ENCODE peak calls at places on chromosomes 11 and 22, in four cellular contexts. One of them, this sample, is unnamed.

GRCh38 chr22:37711490-37711889 is 14.6 kb downstream of the TRIOBP start:
- DNase-seq in HEK293T: no peak
- DNase-seq in HepG2: no peak
- DNase-seq in GM12878: no peak
- DNase-seq in this sample: no peak

GRCh38 chr11:12006552-12007229 is 1.7 kb downstream of the DKK3 start:
- DNase-seq in HEK293T: no peak
- DNase-seq in HepG2: no peak
- DNase-seq in GM12878: no peak
- DNase-seq in this sample: no peak

GRCh38 chr11:8773125-8773524 is 90.5 kb downstream of the RPL27A start:
- DNase-seq in HEK293T: no peak
- DNase-seq in HepG2: no peak
- DNase-seq in GM12878: no peak
- DNase-seq in this sample: no peak

GRCh38 chr11:64357904-64358535 is 942 bp upstream of the RPS6KA4 start:
- DNase-seq in HEK293T: no peak
- DNase-seq in HepG2: peak; percentile 20
- DNase-seq in GM12878: no peak
- DNase-seq in this sample: peak; percentile 69

GRCh38 chr11:1534171-1534570 is 37.9 kb downstream of the DUSP8 start:
- DNase-seq in HEK293T: no peak
- DNase-seq in HepG2: no peak
- DNase-seq in GM12878: no peak
- DNase-seq in this sample: no peak

GRCh38 chr11:64619811-64620285 is 28.8 kb downstream of the SLC22A12 start:
- DNase-seq in HEK293T: peak; percentile 33
- DNase-seq in HepG2: peak; percentile 41
- DNase-seq in GM12878: no peak
- DNase-seq in this sample: peak; percentile 63

GRCh38 chr22:39244073-39244495 is 698 bp downstream of the PDGFB start:
- DNase-seq in HEK293T: no peak
- DNase-seq in HepG2: no peak
- DNase-seq in GM12878: no peak
- DNase-seq in this sample: no peak

GRCh38 chr11:92739020-92739419 is 230.4 kb upstream of the MTNR1B start:
- DNase-seq in HEK293T: no peak
- DNase-seq in HepG2: no peak
- DNase-seq in GM12878: no peak
- DNase-seq in this sample: no peak

GRCh38 chr11:434496-434895 is 7.3 kb downstream of the ANO9 start:
- DNase-seq in HEK293T: no peak
- DNase-seq in HepG2: no peak
- DNase-seq in GM12878: no peak
- DNase-seq in this sample: no peak

GRCh38 chr22:50184004-50184461 is 1.7 kb upstream of the TRABD start:
- DNase-seq in HEK293T: no peak
- DNase-seq in HepG2: peak; percentile 55
- DNase-seq in GM12878: no peak
- DNase-seq in this sample: no peak

GRCh38 chr11:122983438-122984185 is 2.0 kb upstream of the BSX start:
- DNase-seq in HEK293T: no peak
- DNase-seq in HepG2: no peak
- DNase-seq in GM12878: no peak
- DNase-seq in this sample: no peak

DNA sequence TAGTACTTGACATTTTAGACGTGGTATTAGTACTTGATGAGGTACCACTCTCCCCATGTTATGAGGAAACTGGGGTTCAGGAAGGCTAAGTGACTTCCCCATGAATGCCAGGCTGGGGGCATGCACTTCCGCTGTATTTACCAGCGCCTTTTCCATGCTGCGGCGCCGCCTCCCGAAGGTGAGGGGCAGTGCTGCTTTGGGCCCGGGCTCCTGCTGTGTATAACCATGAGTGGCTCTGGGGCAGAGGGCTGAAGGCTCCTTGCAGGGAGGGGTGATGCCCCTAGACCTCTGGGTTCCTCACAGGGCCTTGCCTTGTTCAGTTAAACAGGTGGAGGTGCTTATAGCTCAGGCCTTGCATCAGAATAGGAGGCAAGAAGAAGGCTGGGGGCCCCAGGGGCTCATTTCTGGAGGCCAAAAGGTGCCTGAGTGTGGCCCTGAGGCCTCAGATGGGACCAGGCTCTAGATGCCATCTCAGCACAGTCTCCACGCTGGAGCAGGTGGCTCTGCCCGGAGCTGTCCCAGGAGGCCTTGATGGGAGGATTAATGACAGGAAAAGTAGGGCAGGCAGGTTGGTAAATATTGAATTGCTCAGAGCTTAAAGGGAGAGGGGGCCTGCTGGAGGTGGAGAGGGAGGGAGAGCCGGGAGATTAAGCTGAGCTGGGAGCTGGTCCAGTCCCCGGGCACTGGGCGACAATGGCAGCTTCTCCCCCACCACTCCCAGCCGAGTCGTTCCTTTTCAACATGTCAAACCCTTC is 129.6 kb downstream of the CEP164 start:
- DNase-seq in HEK293T: no peak
- DNase-seq in HepG2: no peak
- DNase-seq in GM12878: no peak
- DNase-seq in this sample: no peak
- TF ChIP-seq TARDBP in HEK293T: no peak
- TF ChIP-seq TARDBP in HepG2: no peak
- TF ChIP-seq TARDBP in GM12878: no peak
- TF ChIP-seq TARDBP in this sample: no peak

DNA sequence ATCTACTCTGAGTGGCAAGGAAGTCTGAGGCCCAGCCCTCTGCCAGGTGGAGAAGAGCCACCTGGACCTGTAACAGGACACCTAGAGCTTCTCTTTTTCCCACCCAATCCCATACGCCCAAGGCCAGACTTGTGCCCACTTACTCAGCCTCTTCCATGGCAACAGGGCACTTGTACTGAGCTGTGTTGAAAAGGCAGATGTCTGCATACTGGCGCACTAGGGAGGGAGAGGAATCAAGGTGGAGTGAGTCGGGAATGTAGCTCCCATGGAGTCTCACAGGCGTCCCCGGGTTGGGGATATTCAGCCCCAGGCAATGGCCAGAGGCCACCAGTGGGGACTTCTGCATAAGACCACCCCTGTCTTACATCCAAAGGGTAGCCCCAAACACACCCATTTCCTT is 36.1 kb downstream of the TPBGL start:
- DNase-seq in HEK293T: no peak
- DNase-seq in HepG2: no peak
- DNase-seq in GM12878: no peak
- DNase-seq in this sample: no peak
- TF ChIP-seq TARDBP in HEK293T: no peak
- TF ChIP-seq TARDBP in HepG2: no peak
- TF ChIP-seq TARDBP in GM12878: no peak
- TF ChIP-seq TARDBP in this sample: no peak

DNA sequence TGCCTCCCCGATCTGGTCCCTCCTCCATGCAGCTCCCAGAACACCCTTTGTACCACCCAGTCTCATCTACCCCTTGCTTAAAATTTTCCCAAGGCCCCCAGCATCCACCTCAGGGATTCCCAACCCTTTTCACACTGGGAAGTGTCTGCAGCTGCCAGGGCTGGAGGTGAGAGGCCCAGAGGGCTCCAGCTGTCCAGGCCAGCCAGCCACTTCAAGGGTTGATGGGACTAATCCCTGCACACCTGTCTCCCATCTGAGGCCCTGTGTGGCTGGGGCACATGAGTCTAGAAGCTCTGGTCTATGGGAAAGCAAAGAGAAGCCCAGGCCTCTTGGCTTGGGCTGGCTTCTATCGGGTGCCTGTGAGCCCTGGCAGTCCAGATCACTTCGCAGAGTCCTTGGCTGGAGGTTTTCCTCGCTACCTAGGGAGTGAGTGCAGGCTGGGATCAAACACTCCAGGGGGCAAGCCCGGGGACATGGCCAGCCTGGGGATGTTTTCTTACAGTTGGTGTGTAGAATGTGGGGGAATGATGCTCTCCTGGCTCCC is 41.1 kb upstream of the TPBGL start:
- DNase-seq in HEK293T: no peak
- DNase-seq in HepG2: no peak
- DNase-seq in GM12878: no peak
- DNase-seq in this sample: no peak
- TF ChIP-seq TARDBP in HEK293T: no peak
- TF ChIP-seq TARDBP in HepG2: no peak
- TF ChIP-seq TARDBP in GM12878: no peak
- TF ChIP-seq TARDBP in this sample: no peak

GRCh38 chr11:44912270-44912987 is 38.3 kb downstream of the TP53I11 start:
- DNase-seq in HEK293T: no peak
- DNase-seq in HepG2: no peak
- DNase-seq in GM12878: no peak
- DNase-seq in this sample: peak; percentile 47
- TF ChIP-seq TARDBP in HEK293T: no peak
- TF ChIP-seq TARDBP in HepG2: no peak
- TF ChIP-seq TARDBP in GM12878: no peak
- TF ChIP-seq TARDBP in this sample: no peak

DNA sequence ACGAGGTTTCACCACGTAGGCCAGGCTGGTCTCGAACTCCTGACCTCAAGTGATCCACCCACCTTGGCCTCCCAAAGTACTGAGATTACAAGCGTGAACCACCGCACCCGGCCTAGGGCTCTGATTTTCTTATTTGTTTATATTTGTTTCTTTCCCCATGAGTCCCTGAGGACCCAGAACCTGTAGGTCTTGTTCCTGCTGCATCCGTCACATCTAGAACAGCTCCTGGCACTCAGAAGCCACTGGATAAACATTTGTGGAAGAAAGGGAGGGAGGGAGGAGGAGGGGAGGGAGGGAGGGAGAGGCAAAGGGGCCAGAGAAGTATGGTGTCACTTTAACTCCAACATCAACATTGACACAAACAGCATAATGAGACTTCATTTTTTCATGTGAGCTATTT is 67.7 kb downstream of the CELSR1 start:
- DNase-seq in HEK293T: no peak
- DNase-seq in HepG2: peak; percentile 34
- DNase-seq in GM12878: no peak
- DNase-seq in this sample: no peak
- TF ChIP-seq TARDBP in HEK293T: no peak
- TF ChIP-seq TARDBP in HepG2: no peak
- TF ChIP-seq TARDBP in GM12878: no peak
- TF ChIP-seq TARDBP in this sample: no peak

This sample was measured in K562.